ENCODE peak calls at places on chromosomes 13 and 19, in six cellular contexts. One of them, this sample, is unnamed.

GRCh38 chr19:1074512-1075283 is 7.7 kb downstream of the ARHGAP45 start:
- DNase-seq in Daoy: peak
- DNase-seq in NCI-H1092: peak
- DNase-seq in HT-29: peak
- DNase-seq in ELR: no peak
- DNase-seq in amniotic stem cell: no peak
- DNase-seq in this sample: peak

GRCh38 chr19:50708179-50708879 is 11.3 kb downstream of the SHANK1 start:
- DNase-seq in NCI-H1092: no peak
- DNase-seq in amniotic stem cell: no peak
- DNase-seq in Daoy: no peak
- DNase-seq in ELR: peak
- DNase-seq in HT-29: no peak
- DNase-seq in this sample: no peak

GRCh38 chr13:33519561-33520479 is 234.3 kb upstream of the STARD13 start:
- DNase-seq in Daoy: peak
- DNase-seq in ELR: peak
- DNase-seq in NCI-H1092: no peak
- DNase-seq in HT-29: no peak
- DNase-seq in amniotic stem cell: peak
- DNase-seq in this sample: no peak

GRCh38 chr13:108760129-108760528 is 130.7 kb downstream of the MYO16 start:
- DNase-seq in NCI-H1092: no peak
- DNase-seq in Daoy: no peak
- DNase-seq in amniotic stem cell: no peak
- DNase-seq in ELR: no peak
- DNase-seq in HT-29: no peak
- DNase-seq in this sample: no peak

GRCh38 chr13:73467103-73467502 is 408.3 kb downstream of the KLF5 start:
- DNase-seq in NCI-H1092: no peak
- DNase-seq in amniotic stem cell: no peak
- DNase-seq in HT-29: peak
- DNase-seq in Daoy: no peak
- DNase-seq in ELR: no peak
- DNase-seq in this sample: no peak

GRCh38 chr19:14113762-14114414 is 3.7 kb downstream of the PRKACA start:
- DNase-seq in ELR: no peak
- DNase-seq in HT-29: no peak
- DNase-seq in amniotic stem cell: no peak
- DNase-seq in Daoy: no peak
- DNase-seq in NCI-H1092: no peak
- DNase-seq in this sample: no peak

GRCh38 chr13:99326012-99326411 is 18.8 kb upstream of the GPR183 start:
- DNase-seq in ELR: no peak
- DNase-seq in Daoy: no peak
- DNase-seq in amniotic stem cell: no peak
- DNase-seq in HT-29: no peak
- DNase-seq in NCI-H1092: no peak
- DNase-seq in this sample: no peak

GRCh38 chr19:29714371-29714952 is 599 bp downstream of the C19orf12 start:
- DNase-seq in ELR: no peak
- DNase-seq in amniotic stem cell: no peak
- DNase-seq in HT-29: no peak
- DNase-seq in Daoy: no peak
- DNase-seq in NCI-H1092: no peak
- DNase-seq in this sample: peak

GRCh38 chr13:30072818-30073186 is 222.4 kb upstream of the UBL3 start:
- DNase-seq in HT-29: no peak
- DNase-seq in ELR: no peak
- DNase-seq in Daoy: no peak
- DNase-seq in amniotic stem cell: no peak
- DNase-seq in NCI-H1092: no peak
- DNase-seq in this sample: no peak

GRCh38 chr19:2239771-2240770 is 3.4 kb downstream of the SF3A2 start:
- DNase-seq in amniotic stem cell: no peak
- DNase-seq in ELR: peak
- DNase-seq in NCI-H1092: no peak
- DNase-seq in Daoy: no peak
- DNase-seq in HT-29: peak
- DNase-seq in this sample: no peak

GRCh38 chr13:39916330-39916729 is 260.9 kb downstream of the COG6 start:
- DNase-seq in Daoy: no peak
- DNase-seq in NCI-H1092: no peak
- DNase-seq in ELR: peak
- DNase-seq in HT-29: no peak
- DNase-seq in amniotic stem cell: no peak
- DNase-seq in this sample: no peak

GRCh38 chr13:33172400-33172799 is 113.2 kb downstream of the STARD13 start:
- DNase-seq in amniotic stem cell: no peak
- DNase-seq in ELR: no peak
- DNase-seq in NCI-H1092: no peak
- DNase-seq in HT-29: no peak
- DNase-seq in Daoy: no peak
- DNase-seq in this sample: no peak

GRCh38 chr19:21322528-21322927 is 6.7 kb downstream of the ZNF708 start:
- DNase-seq in Daoy: no peak
- DNase-seq in NCI-H1092: no peak
- DNase-seq in HT-29: no peak
- DNase-seq in amniotic stem cell: no peak
- DNase-seq in ELR: no peak
- DNase-seq in this sample: no peak

GRCh38 chr19:3178973-3179738 is 587 bp downstream of the S1PR4 start:
- DNase-seq in amniotic stem cell: no peak
- DNase-seq in ELR: no peak
- DNase-seq in HT-29: no peak
- DNase-seq in Daoy: no peak
- DNase-seq in NCI-H1092: no peak
- DNase-seq in this sample: no peak

GRCh38 chr19:20664917-20665781 is 3.8 kb upstream of the ZNF626 start:
- DNase-seq in ELR: no peak
- DNase-seq in HT-29: no peak
- DNase-seq in amniotic stem cell: no peak
- DNase-seq in Daoy: no peak
- DNase-seq in NCI-H1092: no peak
- DNase-seq in this sample: no peak

GRCh38 chr19:37114001-37114400 is 35.8 kb downstream of the ZNF420 start:
- DNase-seq in HT-29: peak
- DNase-seq in NCI-H1092: no peak
- DNase-seq in amniotic stem cell: no peak
- DNase-seq in ELR: no peak
- DNase-seq in Daoy: no peak
- DNase-seq in this sample: no peak

GRCh38 chr13:30551194-30551593 is 66.5 kb upstream of the USPL1 start:
- DNase-seq in NCI-H1092: no peak
- DNase-seq in ELR: peak
- DNase-seq in Daoy: peak
- DNase-seq in amniotic stem cell: peak
- DNase-seq in HT-29: peak
- DNase-seq in this sample: peak

GRCh38 chr19:20558011-20558410 is 7.6 kb downstream of the ZNF737 start:
- DNase-seq in HT-29: peak
- DNase-seq in Daoy: peak
- DNase-seq in ELR: peak
- DNase-seq in NCI-H1092: no peak
- DNase-seq in amniotic stem cell: no peak
- DNase-seq in this sample: no peak

GRCh38 chr19:18895038-18895827 is 725 bp downstream of the CERS1 start:
- DNase-seq in amniotic stem cell: peak
- DNase-seq in HT-29: no peak
- DNase-seq in NCI-H1092: no peak
- DNase-seq in Daoy: peak
- DNase-seq in ELR: peak
- DNase-seq in this sample: peak